ENCODE peak calls at places on chromosomes 16 and 17, in seven cellular contexts. B, N, A, X, O, G and H are unnamed samples.

GRCh38 chr17:17186051-17186450 is 20.1 kb downstream of the PLD6 start:
- DNase-seq in B (peak), N (no peak), A (no peak), X (no peak), O (no peak), G (no peak), H (no peak)

GRCh38 chr16:7364054-7364407 is 31.4 kb downstream of the RBFOX1 start:
- DNase-seq in B (no peak), N (no peak), A (no peak), X (no peak), O (no peak), G (no peak), H (no peak)

GRCh38 chr16:840561-841454 is 40.3 kb upstream of the GNG13 start:
- DNase-seq in B (no peak), N (no peak), A (no peak), X (no peak), O (no peak), G (no peak), H (no peak)

GRCh38 chr16:66934138-66934838 is at the start of gene CIAO2B:
- DNase-seq in B (peak), N (peak), A (no peak), X (peak), O (peak), G (no peak), H (no peak)

GRCh38 chr17:7849185-7850117 is 5.4 kb upstream of the TMEM88 start:
- DNase-seq in B (no peak), N (no peak), A (no peak), X (no peak), O (no peak), G (no peak), H (no peak)

GRCh38 chr17:82229686-82230626 is 1.1 kb downstream of the SLC16A3 start:
- DNase-seq in B (peak), N (no peak), A (no peak), X (no peak), O (no peak), G (no peak), H (no peak)

GRCh38 chr17:27322690-27323508 is 29.0 kb downstream of the WSB1 start:
- DNase-seq in B (no peak), N (no peak), A (no peak), X (no peak), O (no peak), G (no peak), H (no peak)

GRCh38 chr16:1379054-1379862 is 27.5 kb downstream of the GNPTG start:
- DNase-seq in B (peak), N (peak), A (no peak), X (peak), O (peak), G (peak), H (no peak)

GRCh38 chr17:50465171-50465570 is 3.5 kb downstream of the CHAD start:
- DNase-seq in B (no peak), N (no peak), A (no peak), X (no peak), O (no peak), G (no peak), H (no peak)